ENCODE peak calls at places on chromosomes 13 and 19, in ten cellular contexts. M is astrocyte of the spinal cord; I is activated B cell treated with CpG ODN at 0.5 μM for 24 hours; E is WERI-Rb-1; X is AG08396; K is NCI-H446; W is mucosa of descending colon; N is COR-L47; B is effector CD4-positive, alpha-beta T cell; L is choroid plexus epithelial cell. H is an unnamed sample.
A peak's percentile ranks its signal among the peaks of the same experiment; 100 is the strongest.

GRCh38 chr13:45178349-45179142 is 22.3 kb downstream of the KCTD4 start:
- DNase-seq in E (no peak), L (peak; percentile 71), N (no peak), I (no peak), B (no peak), K (peak; percentile 5), M (peak; percentile 92), W (no peak), X (peak; percentile 44), H (no peak)

GRCh38 chr13:31267126-31267784 is 67.5 kb downstream of the B3GLCT start:
- DNase-seq in L (peak; percentile 24), X (no peak), E (no peak), B (no peak), W (no peak), K (no peak), I (no peak), M (no peak), N (no peak), H (no peak)

GRCh38 chr13:32300406-32300805 is 14.8 kb downstream of the ZAR1L start:
- DNase-seq in I (no peak), N (no peak), K (no peak), X (no peak), B (no peak), L (no peak), E (no peak), M (no peak), W (no peak), H (no peak)

GRCh38 chr19:19911150-19911549 is 10.4 kb downstream of the ZNF93 start:
- DNase-seq in E (no peak), M (peak; percentile 7), W (no peak), I (no peak), N (no peak), K (no peak), L (peak; percentile 80), B (no peak), X (no peak), H (no peak)

GRCh38 chr13:30355405-30355741 is 48.0 kb upstream of the KATNAL1 start:
- DNase-seq in M (no peak), I (peak; percentile 61), W (peak; percentile 41), E (peak; percentile 8), K (no peak), L (no peak), N (no peak), B (no peak), X (no peak), H (peak; percentile 33)

GRCh38 chr13:28658539-28658795 is 463 bp upstream of the POMP start:
- DNase-seq in B (no peak), I (no peak), L (peak; percentile 23), N (no peak), M (no peak), E (no peak), K (no peak), W (peak; percentile 29), X (no peak), H (no peak)

GRCh38 chr19:12139309-12139708 is 841 bp downstream of the ZNF20 start:
- DNase-seq in M (peak; percentile 19), I (no peak), B (no peak), W (no peak), E (no peak), K (no peak), X (no peak), L (peak; percentile 13), N (no peak), H (no peak)

GRCh38 chr13:108214511-108215383 is 589 bp downstream of the LIG4 start:
- DNase-seq in X (peak; percentile 22), B (no peak), N (peak; percentile 26), I (no peak), L (peak; percentile 22), E (peak; percentile 50), K (no peak), W (peak; percentile 33), M (no peak), H (no peak)

GRCh38 chr19:45824531-45825262 is 9.6 kb upstream of the RSPH6A start:
- DNase-seq in K (no peak), M (no peak), I (no peak), X (no peak), N (no peak), E (no peak), B (no peak), W (no peak), L (no peak), H (no peak)

GRCh38 chr19:10800488-10800887 is 35.5 kb downstream of the TMED1 start:
- DNase-seq in N (no peak), W (no peak), I (no peak), X (no peak), E (no peak), M (no peak), K (no peak), L (no peak), B (no peak), H (no peak)